ENCODE peak calls at places on chromosome 5, in ten cellular contexts. One of them, this sample, is unnamed. For H3K36me3, the result is how much of the 10 kb centered on the place peaks cover.

GRCh38 chr5:93517828-93518227 is 63.2 kb downstream of the NR2F1-AS1 start:
- DNase-seq in brain microvascular endothelial cell: no peak
- DNase-seq in left ventricle myocardium inferior: no peak
- DNase-seq in CD8-positive, alpha-beta T cell: no peak
- DNase-seq in OCI-LY7: no peak
- DNase-seq in GM23338: no peak
- DNase-seq in cardiac muscle cell: peak
- DNase-seq in mesendoderm: no peak
- DNase-seq in body of pancreas: no peak
- DNase-seq in neuronal stem cell: no peak
- DNase-seq in this sample: no peak

GRCh38 chr5:153147891-153148623 is 342.4 kb upstream of the GRIA1 start:
- DNase-seq in brain microvascular endothelial cell: peak
- DNase-seq in cardiac muscle cell: peak
- DNase-seq in CD8-positive, alpha-beta T cell: no peak
- DNase-seq in left ventricle myocardium inferior: no peak
- DNase-seq in neuronal stem cell: peak
- DNase-seq in body of pancreas: peak
- DNase-seq in GM23338: peak
- DNase-seq in mesendoderm: peak
- DNase-seq in OCI-LY7: peak
- DNase-seq in this sample: no peak

GRCh38 chr5:143057580-143057999 is 287.4 kb downstream of the ARHGAP26 start:
- DNase-seq in left ventricle myocardium inferior: no peak
- DNase-seq in CD8-positive, alpha-beta T cell: no peak
- DNase-seq in OCI-LY7: peak
- DNase-seq in body of pancreas: no peak
- DNase-seq in neuronal stem cell: no peak
- DNase-seq in cardiac muscle cell: peak
- DNase-seq in GM23338: no peak
- DNase-seq in mesendoderm: peak
- DNase-seq in brain microvascular endothelial cell: no peak
- DNase-seq in this sample: no peak

GRCh38 chr5:73908440-73908839 is 282.4 kb downstream of the ARHGEF28 start:
- DNase-seq in cardiac muscle cell: peak
- DNase-seq in neuronal stem cell: no peak
- DNase-seq in body of pancreas: no peak
- DNase-seq in OCI-LY7: no peak
- DNase-seq in mesendoderm: no peak
- DNase-seq in CD8-positive, alpha-beta T cell: no peak
- DNase-seq in left ventricle myocardium inferior: no peak
- DNase-seq in GM23338: no peak
- DNase-seq in brain microvascular endothelial cell: no peak
- DNase-seq in this sample: no peak

GRCh38 chr5:101590384-101590783 is 687.3 kb upstream of the ST8SIA4 start:
- DNase-seq in CD8-positive, alpha-beta T cell: no peak
- DNase-seq in body of pancreas: no peak
- DNase-seq in mesendoderm: peak
- DNase-seq in OCI-LY7: peak
- DNase-seq in brain microvascular endothelial cell: no peak
- DNase-seq in neuronal stem cell: no peak
- DNase-seq in cardiac muscle cell: no peak
- DNase-seq in GM23338: peak
- DNase-seq in left ventricle myocardium inferior: no peak
- DNase-seq in this sample: no peak

GRCh38 chr5:161030219-161030618 is 178.2 kb upstream of the ATP10B start:
- DNase-seq in GM23338: no peak
- DNase-seq in left ventricle myocardium inferior: no peak
- DNase-seq in body of pancreas: no peak
- DNase-seq in OCI-LY7: no peak
- DNase-seq in neuronal stem cell: no peak
- DNase-seq in CD8-positive, alpha-beta T cell: no peak
- DNase-seq in brain microvascular endothelial cell: no peak
- DNase-seq in cardiac muscle cell: no peak
- DNase-seq in mesendoderm: no peak
- DNase-seq in this sample: no peak

GRCh38 chr5:111562566-111562965 is 50.2 kb upstream of the STARD4 start:
- DNase-seq in body of pancreas: no peak
- DNase-seq in brain microvascular endothelial cell: no peak
- DNase-seq in mesendoderm: no peak
- DNase-seq in neuronal stem cell: no peak
- DNase-seq in left ventricle myocardium inferior: no peak
- DNase-seq in cardiac muscle cell: peak
- DNase-seq in OCI-LY7: no peak
- DNase-seq in GM23338: no peak
- DNase-seq in CD8-positive, alpha-beta T cell: no peak
- DNase-seq in this sample: no peak

GRCh38 chr5:104170906-104171305 is 608.3 kb upstream of the NUDT12 start:
- DNase-seq in CD8-positive, alpha-beta T cell: no peak
- DNase-seq in left ventricle myocardium inferior: no peak
- DNase-seq in GM23338: no peak
- DNase-seq in brain microvascular endothelial cell: no peak
- DNase-seq in mesendoderm: no peak
- DNase-seq in OCI-LY7: no peak
- DNase-seq in cardiac muscle cell: peak
- DNase-seq in neuronal stem cell: no peak
- DNase-seq in body of pancreas: no peak
- DNase-seq in this sample: no peak

GRCh38 chr5:93583799-93584530 is 943 bp downstream of the NR2F1 start:
- DNase-seq in left ventricle myocardium inferior: no peak
- DNase-seq in OCI-LY7: peak
- DNase-seq in CD8-positive, alpha-beta T cell: peak
- DNase-seq in cardiac muscle cell: peak
- DNase-seq in GM23338: peak
- DNase-seq in mesendoderm: peak
- DNase-seq in body of pancreas: no peak
- DNase-seq in brain microvascular endothelial cell: no peak
- DNase-seq in neuronal stem cell: no peak
- DNase-seq in this sample: no peak

GRCh38 chr5:122351416-122352157 is 39.5 kb downstream of the SNCAIP start:
- DNase-seq in body of pancreas: no peak
- DNase-seq in mesendoderm: peak
- DNase-seq in OCI-LY7: no peak
- DNase-seq in GM23338: no peak
- DNase-seq in neuronal stem cell: no peak
- DNase-seq in left ventricle myocardium inferior: no peak
- DNase-seq in cardiac muscle cell: no peak
- DNase-seq in CD8-positive, alpha-beta T cell: no peak
- DNase-seq in brain microvascular endothelial cell: no peak
- DNase-seq in this sample: no peak

GRCh38 chr5:926416-927171 is 33.9 kb downstream of the TRIP13 start:
- DNase-seq in cardiac muscle cell: peak
- DNase-seq in neuronal stem cell: peak
- DNase-seq in left ventricle myocardium inferior: no peak
- DNase-seq in body of pancreas: peak
- DNase-seq in mesendoderm: peak
- DNase-seq in OCI-LY7: no peak
- DNase-seq in brain microvascular endothelial cell: no peak
- DNase-seq in CD8-positive, alpha-beta T cell: no peak
- DNase-seq in GM23338: peak
- DNase-seq in this sample: no peak

GRCh38 chr5:147822686-147823491 is 8.6 kb downstream of the SPINK1 start:
- DNase-seq in OCI-LY7: peak
- DNase-seq in body of pancreas: peak
- DNase-seq in GM23338: peak
- DNase-seq in left ventricle myocardium inferior: peak
- DNase-seq in mesendoderm: peak
- DNase-seq in CD8-positive, alpha-beta T cell: no peak
- DNase-seq in cardiac muscle cell: peak
- DNase-seq in brain microvascular endothelial cell: peak
- DNase-seq in neuronal stem cell: peak
- DNase-seq in this sample: peak

GRCh38 chr5:51821697-51822096 is 438.4 kb downstream of the ISL1 start:
- DNase-seq in CD8-positive, alpha-beta T cell: no peak
- DNase-seq in GM23338: no peak
- DNase-seq in body of pancreas: no peak
- DNase-seq in mesendoderm: no peak
- DNase-seq in neuronal stem cell: no peak
- DNase-seq in left ventricle myocardium inferior: no peak
- DNase-seq in OCI-LY7: no peak
- DNase-seq in brain microvascular endothelial cell: no peak
- DNase-seq in cardiac muscle cell: no peak
- DNase-seq in this sample: no peak

GRCh38 chr5:151159649-151160373 is 2.2 kb upstream of the ANXA6 start:
- DNase-seq in left ventricle myocardium inferior: no peak
- DNase-seq in cardiac muscle cell: no peak
- DNase-seq in CD8-positive, alpha-beta T cell: no peak
- DNase-seq in GM23338: no peak
- DNase-seq in mesendoderm: no peak
- DNase-seq in body of pancreas: no peak
- DNase-seq in neuronal stem cell: no peak
- DNase-seq in OCI-LY7: no peak
- DNase-seq in brain microvascular endothelial cell: no peak
- DNase-seq in this sample: no peak

GRCh38 chr5:96745844-96746531 is 61.8 kb downstream of the ERAP1 start:
- DNase-seq in OCI-LY7: no peak
- DNase-seq in brain microvascular endothelial cell: no peak
- DNase-seq in neuronal stem cell: no peak
- DNase-seq in body of pancreas: no peak
- DNase-seq in left ventricle myocardium inferior: no peak
- DNase-seq in mesendoderm: no peak
- DNase-seq in CD8-positive, alpha-beta T cell: no peak
- DNase-seq in cardiac muscle cell: peak
- DNase-seq in GM23338: no peak
- DNase-seq in this sample: no peak

GRCh38 chr5:94407023-94407422 is 211.4 kb downstream of the KIAA0825 start:
- DNase-seq in OCI-LY7: no peak
- DNase-seq in mesendoderm: no peak
- DNase-seq in CD8-positive, alpha-beta T cell: no peak
- DNase-seq in body of pancreas: no peak
- DNase-seq in left ventricle myocardium inferior: no peak
- DNase-seq in cardiac muscle cell: peak
- DNase-seq in brain microvascular endothelial cell: no peak
- DNase-seq in neuronal stem cell: no peak
- DNase-seq in GM23338: no peak
- DNase-seq in this sample: no peak

GRCh38 chr5:32598997-32599549 is 13.7 kb downstream of the SUB1 start:
- DNase-seq in brain microvascular endothelial cell: no peak
- DNase-seq in mesendoderm: no peak
- DNase-seq in OCI-LY7: no peak
- DNase-seq in GM23338: no peak
- DNase-seq in left ventricle myocardium inferior: no peak
- DNase-seq in neuronal stem cell: no peak
- DNase-seq in CD8-positive, alpha-beta T cell: no peak
- DNase-seq in cardiac muscle cell: no peak
- DNase-seq in body of pancreas: no peak
- DNase-seq in this sample: no peak
- H3K36me3 ChIP-seq in brain microvascular endothelial cell: under half
- H3K36me3 ChIP-seq in mesendoderm: under half
- H3K36me3 ChIP-seq in OCI-LY7: under half
- H3K36me3 ChIP-seq in GM23338: under half
- H3K36me3 ChIP-seq in left ventricle myocardium inferior: half or more
- H3K36me3 ChIP-seq in neuronal stem cell: half or more
- H3K36me3 ChIP-seq in CD8-positive, alpha-beta T cell: under half
- H3K36me3 ChIP-seq in cardiac muscle cell: half or more
- H3K36me3 ChIP-seq in body of pancreas: under half
- H3K36me3 ChIP-seq in this sample: half or more

DNA sequence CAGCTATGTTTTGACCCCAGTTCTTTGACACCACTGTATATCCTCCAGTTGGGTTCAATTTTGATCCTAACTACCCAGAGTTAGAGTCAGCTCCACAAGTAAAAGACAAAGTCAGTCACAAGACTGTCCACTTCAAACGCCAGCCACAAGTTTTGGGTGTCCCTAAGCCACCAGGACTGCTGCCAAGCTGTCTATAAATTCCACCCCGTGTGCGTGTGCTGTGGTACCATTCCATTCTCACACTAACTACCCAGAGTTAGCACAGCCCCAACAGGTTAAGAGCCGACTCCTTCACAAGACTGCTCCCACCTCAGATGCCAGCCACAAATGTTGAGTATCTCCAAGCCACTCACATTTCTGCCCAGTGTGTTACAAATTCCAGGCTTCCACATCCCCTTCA is 56.7 kb downstream of the APC start:
- DNase-seq in cardiac muscle cell: no peak
- DNase-seq in GM23338: no peak
- DNase-seq in left ventricle myocardium inferior: peak
- DNase-seq in neuronal stem cell: no peak
- DNase-seq in brain microvascular endothelial cell: no peak
- DNase-seq in mesendoderm: no peak
- DNase-seq in OCI-LY7: no peak
- DNase-seq in CD8-positive, alpha-beta T cell: no peak
- DNase-seq in body of pancreas: no peak
- DNase-seq in this sample: no peak
- H3K27ac ChIP-seq in cardiac muscle cell: no peak
- H3K27ac ChIP-seq in GM23338: peak
- H3K27ac ChIP-seq in left ventricle myocardium inferior: peak
- H3K27ac ChIP-seq in neuronal stem cell: no peak
- H3K27ac ChIP-seq in brain microvascular endothelial cell: no peak
- H3K27ac ChIP-seq in mesendoderm: no peak
- H3K27ac ChIP-seq in OCI-LY7: peak
- H3K27ac ChIP-seq in CD8-positive, alpha-beta T cell: no peak
- H3K27ac ChIP-seq in body of pancreas: no peak
- H3K27ac ChIP-seq in this sample: no peak

DNA sequence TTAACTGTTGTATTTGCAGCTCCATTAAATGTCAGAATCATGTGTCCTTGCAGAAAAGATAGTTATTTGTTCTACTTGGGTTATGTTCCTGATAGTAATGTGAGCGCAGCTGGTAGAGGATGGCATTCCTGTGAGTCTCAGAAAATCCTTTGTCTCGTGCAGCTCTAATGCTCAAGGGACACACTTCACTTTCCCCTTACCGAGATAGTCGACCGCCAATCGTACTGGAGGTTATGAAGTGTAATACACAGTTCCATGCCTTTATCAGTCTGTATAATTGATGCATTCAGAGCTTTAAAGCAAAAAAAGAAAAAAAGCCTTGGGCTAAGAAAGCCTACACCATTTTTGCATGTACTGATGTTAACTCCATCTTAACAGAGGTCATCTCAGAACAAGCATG is 60.2 kb upstream of the SRP19 start:
- DNase-seq in brain microvascular endothelial cell: no peak
- DNase-seq in cardiac muscle cell: no peak
- DNase-seq in GM23338: no peak
- DNase-seq in neuronal stem cell: no peak
- DNase-seq in CD8-positive, alpha-beta T cell: no peak
- DNase-seq in mesendoderm: no peak
- DNase-seq in body of pancreas: no peak
- DNase-seq in left ventricle myocardium inferior: no peak
- DNase-seq in OCI-LY7: no peak
- DNase-seq in this sample: no peak
- H3K36me3 ChIP-seq in brain microvascular endothelial cell: under half
- H3K36me3 ChIP-seq in cardiac muscle cell: under half
- H3K36me3 ChIP-seq in GM23338: under half
- H3K36me3 ChIP-seq in neuronal stem cell: half or more
- H3K36me3 ChIP-seq in CD8-positive, alpha-beta T cell: under half
- H3K36me3 ChIP-seq in mesendoderm: under half
- H3K36me3 ChIP-seq in body of pancreas: under half
- H3K36me3 ChIP-seq in left ventricle myocardium inferior: under half
- H3K36me3 ChIP-seq in OCI-LY7: half or more
- H3K36me3 ChIP-seq in this sample: under half

DNA sequence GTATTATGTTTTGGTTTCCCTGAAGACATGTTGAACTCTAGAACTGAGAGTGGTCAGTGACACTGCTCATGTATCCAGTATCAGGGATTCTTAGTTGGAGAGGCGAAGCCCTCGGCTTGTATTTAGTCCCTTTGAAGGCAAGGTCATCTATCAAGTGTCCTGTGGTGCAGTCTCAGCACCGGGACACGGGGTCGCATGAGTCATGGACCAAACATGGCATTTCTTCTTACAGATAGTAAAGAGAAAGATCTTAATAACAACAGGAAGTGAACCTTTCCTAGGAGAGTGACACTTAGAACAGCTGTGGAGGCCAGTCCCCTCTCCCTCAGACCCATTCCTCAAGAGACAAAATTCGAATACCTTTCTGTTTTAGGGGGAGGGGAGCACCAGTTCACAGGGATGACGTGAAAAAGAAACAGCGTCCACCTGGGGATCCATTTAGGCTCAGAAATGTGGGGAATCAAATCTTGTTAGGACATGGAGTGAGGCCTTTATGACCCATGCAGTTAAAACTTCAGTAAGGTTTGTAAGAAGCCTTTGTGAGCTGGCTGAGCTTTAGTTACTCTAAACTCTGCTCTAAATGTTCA is 86.5 kb downstream of the ADGRV1 start:
- DNase-seq in OCI-LY7: no peak
- DNase-seq in left ventricle myocardium inferior: no peak
- DNase-seq in CD8-positive, alpha-beta T cell: no peak
- DNase-seq in neuronal stem cell: no peak
- DNase-seq in brain microvascular endothelial cell: peak
- DNase-seq in GM23338: peak
- DNase-seq in mesendoderm: peak
- DNase-seq in body of pancreas: no peak
- DNase-seq in cardiac muscle cell: no peak
- DNase-seq in this sample: no peak
- H3K27ac ChIP-seq in OCI-LY7: no peak
- H3K27ac ChIP-seq in left ventricle myocardium inferior: no peak
- H3K27ac ChIP-seq in CD8-positive, alpha-beta T cell: no peak
- H3K27ac ChIP-seq in neuronal stem cell: no peak
- H3K27ac ChIP-seq in brain microvascular endothelial cell: no peak
- H3K27ac ChIP-seq in GM23338: peak
- H3K27ac ChIP-seq in mesendoderm: peak
- H3K27ac ChIP-seq in body of pancreas: no peak
- H3K27ac ChIP-seq in cardiac muscle cell: peak
- H3K27ac ChIP-seq in this sample: no peak